ENCODE peak calls at places on chromosomes 5 and 9, in seven cellular contexts. F is esophagus squamous epithelium; B is activated CD8-positive, alpha-beta T cell treated with anti-CD3 and anti-CD28 coated beads for 36 hours; Y is T-helper 17 cell; S is ELR; P is KBM-7; U is AG04449. E is an unnamed sample.

GRCh38 chr9:135473972-135474543 is 5.5 kb upstream of the PPP1R26 start:
- DNase-seq in F (no peak), B (no peak), Y (no peak), S (no peak), P (no peak), U (no peak), E (no peak)

GRCh38 chr9:69029535-69029934 is 6.0 kb upstream of the FXN start:
- DNase-seq in F (no peak), B (no peak), Y (no peak), S (no peak), P (peak; percentile 12), U (no peak), E (no peak)

GRCh38 chr5:98454904-98455303 is 318.6 kb upstream of the RGMB start:
- DNase-seq in F (no peak), B (no peak), Y (no peak), S (peak; percentile 99), P (no peak), U (peak; percentile 87), E (no peak)

GRCh38 chr9:82810902-82811301 is 252.0 kb downstream of the RASEF start:
- DNase-seq in F (no peak), B (peak; percentile 2), Y (no peak), S (peak; percentile 46), P (no peak), U (no peak), E (no peak)

GRCh38 chr5:756171-756570 is 28.4 kb downstream of the ZDHHC11B start:
- DNase-seq in F (no peak), B (no peak), Y (no peak), S (no peak), P (no peak), U (no peak), E (no peak)

GRCh38 chr5:15003511-15003920 is 131.9 kb upstream of the ANKH start:
- DNase-seq in F (no peak), B (peak; percentile 76), Y (peak; percentile 30), S (peak; percentile 76), P (peak; percentile 91), U (no peak), E (peak; percentile 21)

GRCh38 chr9:121359358-121360294 is 10.4 kb downstream of the STOM start:
- DNase-seq in F (no peak), B (no peak), Y (no peak), S (no peak), P (peak; percentile 75), U (no peak), E (no peak)

GRCh38 chr9:7216004-7216821 is 458.4 kb downstream of the KDM4C start:
- DNase-seq in F (no peak), B (peak; percentile 77), Y (no peak), S (peak; percentile 32), P (peak; percentile 9), U (no peak), E (no peak)

GRCh38 chr5:53426878-53427277 is 53.6 kb upstream of the FST start:
- DNase-seq in F (no peak), B (no peak), Y (no peak), S (no peak), P (no peak), U (no peak), E (no peak)

GRCh38 chr5:78500028-78500427 is 139.6 kb downstream of the SCAMP1 start:
- DNase-seq in F (no peak), B (no peak), Y (no peak), S (no peak), P (no peak), U (no peak), E (no peak)

GRCh38 chr5:131394128-131394527 is 130.3 kb downstream of the CDC42SE2 start:
- DNase-seq in F (no peak), B (peak; percentile 69), Y (no peak), S (no peak), P (no peak), U (no peak), E (peak; percentile 42)

GRCh38 chr5:116563909-116564308 is 10.7 kb downstream of the SEMA6A start:
- DNase-seq in F (no peak), B (no peak), Y (no peak), S (no peak), P (no peak), U (no peak), E (no peak)

GRCh38 chr5:154972476-154973080 is 31.7 kb downstream of the MRPL22 start:
- DNase-seq in F (no peak), B (peak; percentile 22), Y (no peak), S (peak; percentile 63), P (peak; percentile 55), U (no peak), E (no peak)

GRCh38 chr5:67095346-67095871 is 101.2 kb downstream of the CD180 start:
- DNase-seq in F (no peak), B (no peak), Y (no peak), S (no peak), P (no peak), U (no peak), E (no peak)

GRCh38 chr5:135569755-135570452 is 8.9 kb downstream of the CXCL14 start:
- DNase-seq in F (no peak), B (peak; percentile 22), Y (no peak), S (peak; percentile 57), P (peak; percentile 72), U (no peak), E (no peak)

GRCh38 chr5:132812949-132813598 is at the start of gene SOWAHA:
- DNase-seq in F (no peak), B (peak; percentile 34), Y (no peak), S (no peak), P (peak; percentile 19), U (no peak), E (no peak)

GRCh38 chr9:111902396-111903147 is 6.0 kb downstream of the UGCG start:
- DNase-seq in F (no peak), B (no peak), Y (no peak), S (peak; percentile 84), P (no peak), U (no peak), E (no peak)

GRCh38 chr5:99378443-99378842 is 449.6 kb upstream of the CHD1 start:
- DNase-seq in F (no peak), B (no peak), Y (no peak), S (no peak), P (no peak), U (no peak), E (no peak)

GRCh38 chr5:65102501-65102825 is 333.7 kb downstream of the CWC27 start:
- DNase-seq in F (no peak), B (peak; percentile 9), Y (no peak), S (no peak), P (no peak), U (no peak), E (no peak)

GRCh38 chr9:1979815-1980367 is 35.3 kb upstream of the SMARCA2 start:
- DNase-seq in F (no peak), B (no peak), Y (no peak), S (peak; percentile 30), P (peak; percentile 60), U (peak; percentile 82), E (no peak)

GRCh38 chr9:13717356-13718057 is 438.0 kb upstream of the MPDZ start:
- DNase-seq in F (no peak), B (no peak), Y (no peak), S (no peak), P (no peak), U (no peak), E (no peak)

GRCh38 chr9:119959846-119960545 is 590.8 kb upstream of the BRINP1 start:
- DNase-seq in F (no peak), B (no peak), Y (no peak), S (no peak), P (no peak), U (no peak), E (no peak)

GRCh38 chr5:167050568-167051214 is 1240.8 kb upstream of the WWC1 start:
- DNase-seq in F (no peak), B (no peak), Y (no peak), S (no peak), P (no peak), U (no peak), E (no peak)

GRCh38 chr9:92141144-92142129 is 26.2 kb upstream of the SPTLC1 start:
- DNase-seq in F (no peak), B (no peak), Y (no peak), S (peak; percentile 48), P (no peak), U (no peak), E (no peak)

GRCh38 chr5:120457839-120458507 is 6.1 kb upstream of the PRR16 start:
- DNase-seq in F (no peak), B (peak; percentile 67), Y (no peak), S (peak; percentile 58), P (peak; percentile 68), U (no peak), E (peak; percentile 4)

GRCh38 chr5:172499287-172499686 is 45.0 kb upstream of the SH3PXD2B start:
- DNase-seq in F (no peak), B (no peak), Y (no peak), S (no peak), P (no peak), U (no peak), E (no peak)

GRCh38 chr5:96144289-96144688 is 182.6 kb upstream of the ELL2 start:
- DNase-seq in F (no peak), B (no peak), Y (no peak), S (no peak), P (no peak), U (no peak), E (no peak)

GRCh38 chr5:33692983-33693382 is 198.8 kb downstream of the ADAMTS12 start:
- DNase-seq in F (no peak), B (no peak), Y (no peak), S (no peak), P (no peak), U (no peak), E (no peak)

GRCh38 chr5:58459276-58459859 is 518 bp downstream of the PLK2 start:
- DNase-seq in F (no peak), B (no peak), Y (no peak), S (peak; percentile 53), P (peak; percentile 53), U (no peak), E (no peak)

GRCh38 chr9:72952914-72953313 is at the start of gene ALDH1A1:
- DNase-seq in F (no peak), B (no peak), Y (no peak), S (peak; percentile 15), P (no peak), U (no peak), E (no peak)

GRCh38 chr5:14956423-14957046 is 85.0 kb upstream of the ANKH start:
- DNase-seq in F (no peak), B (no peak), Y (no peak), S (no peak), P (no peak), U (no peak), E (no peak)

GRCh38 chr5:178325311-178326053 is 92.9 kb upstream of the PHYKPL start:
- DNase-seq in F (no peak), B (no peak), Y (no peak), S (no peak), P (no peak), U (no peak), E (no peak)

GRCh38 chr5:134079748-134080581 is 34.5 kb upstream of the TCF7 start:
- DNase-seq in F (no peak), B (peak; percentile 95), Y (no peak), S (no peak), P (no peak), U (no peak), E (peak; percentile 34)

GRCh38 chr9:33950371-33950770 is 98.3 kb downstream of the UBAP2 start:
- DNase-seq in F (no peak), B (no peak), Y (no peak), S (no peak), P (no peak), U (no peak), E (no peak)

E was measured in T-helper 22 cell.